ENCODE peak calls at places on chromosome 18, in four cellular contexts. P, H, C and Z are unnamed samples.

GRCh38 chr18:44681039-44681595 is 429 bp downstream of the SETBP1 start:
- DNase-seq in P (no peak), H (peak), C (no peak), Z (no peak)

GRCh38 chr18:67634631-67635338 is 118.3 kb upstream of the DSEL start:
- DNase-seq in P (no peak), H (no peak), C (no peak), Z (no peak)

GRCh38 chr18:70072678-70073077 is 125.0 kb upstream of the CD226 start:
- DNase-seq in P (no peak), H (no peak), C (no peak), Z (no peak)

GRCh38 chr18:62957885-62958472 is 242.6 kb downstream of the PHLPP1 start:
- DNase-seq in P (no peak), H (no peak), C (no peak), Z (no peak)

GRCh38 chr18:49725809-49726514 is 87.4 kb downstream of the ACAA2 start:
- DNase-seq in P (peak), H (peak), C (no peak), Z (peak)

GRCh38 chr18:48192542-48192941 is 216.6 kb downstream of the ZBTB7C start:
- DNase-seq in P (no peak), H (no peak), C (no peak), Z (no peak)

GRCh38 chr18:74225193-74225840 is 66.4 kb downstream of the CYB5A start:
- DNase-seq in P (no peak), H (no peak), C (no peak), Z (no peak)

GRCh38 chr18:2169656-2170055 is 401.6 kb downstream of the METTL4 start:
- DNase-seq in P (no peak), H (no peak), C (no peak), Z (no peak)

GRCh38 chr18:64017870-64018269 is 48.0 kb downstream of the SERPINB8 start:
- DNase-seq in P (no peak), H (peak), C (no peak), Z (no peak)

GRCh38 chr18:61635901-61636528 is 256.8 kb downstream of the RNF152 start:
- DNase-seq in P (peak), H (peak), C (peak), Z (no peak)